ENCODE peak calls at places on chromosomes 16 and 17, in six cellular contexts. W, U, S, G, N and C are unnamed samples.

GRCh38 chr17:29615048-29615385 is 7.7 kb downstream of the CORO6 start:
- DNase-seq in W (peak), U (no peak), S (no peak), G (peak), N (no peak), C (no peak)

GRCh38 chr17:35314415-35315216 is 58.8 kb downstream of the SLFN11 start:
- DNase-seq in W (no peak), U (no peak), S (no peak), G (peak), N (no peak), C (peak)

GRCh38 chr17:57377094-57377493 is 120.8 kb downstream of the MSI2 start:
- DNase-seq in W (no peak), U (no peak), S (no peak), G (no peak), N (no peak), C (no peak)

GRCh38 chr17:57480438-57481196 is 224.3 kb downstream of the MSI2 start:
- DNase-seq in W (no peak), U (peak), S (no peak), G (no peak), N (no peak), C (no peak)

GRCh38 chr16:69319381-69319780 is 8.2 kb downstream of the VPS4A start:
- DNase-seq in W (no peak), U (no peak), S (no peak), G (no peak), N (no peak), C (no peak)

GRCh38 chr16:89569506-89570341 is 5.8 kb upstream of the CPNE7 start:
- DNase-seq in W (no peak), U (no peak), S (no peak), G (no peak), N (no peak), C (no peak)

GRCh38 chr16:5033256-5034166 is at the start of gene NAGPA:
- DNase-seq in W (peak), U (peak), S (peak), G (peak), N (peak), C (peak)

GRCh38 chr16:26735521-26735920 is 331.2 kb upstream of the C16orf82 start:
- DNase-seq in W (no peak), U (no peak), S (no peak), G (no peak), N (no peak), C (no peak)

GRCh38 chr16:49510676-49511305 is 137.2 kb downstream of the C16orf78 start:
- DNase-seq in W (no peak), U (no peak), S (no peak), G (no peak), N (no peak), C (no peak)

GRCh38 chr17:1244606-1245012 is 25.6 kb upstream of the BHLHA9 start:
- DNase-seq in W (no peak), U (no peak), S (no peak), G (no peak), N (no peak), C (no peak)

GRCh38 chr16:53099318-53100130 is 44.7 kb downstream of the CHD9 start:
- DNase-seq in W (peak), U (peak), S (peak), G (peak), N (peak), C (peak)

GRCh38 chr16:86846136-86846535 is 267.8 kb downstream of the FOXL1 start:
- DNase-seq in W (no peak), U (no peak), S (no peak), G (no peak), N (no peak), C (no peak)

GRCh38 chr17:55527520-55528118 is 16.4 kb upstream of the SMIM36 start:
- DNase-seq in W (no peak), U (peak), S (no peak), G (peak), N (no peak), C (no peak)

GRCh38 chr16:81198635-81199034 is 39.9 kb upstream of the BCO1 start:
- DNase-seq in W (no peak), U (peak), S (no peak), G (no peak), N (peak), C (no peak)

GRCh38 chr16:75265911-75266701 is 14.7 kb upstream of the BCAR1 start:
- DNase-seq in W (no peak), U (peak), S (no peak), G (peak), N (peak), C (peak)

GRCh38 chr16:57970319-57970718 is 609 bp downstream of the CNGB1 start:
- DNase-seq in W (no peak), U (no peak), S (no peak), G (no peak), N (no peak), C (no peak)

GRCh38 chr16:79419148-79419547 is 181.4 kb downstream of the MAF start:
- DNase-seq in W (no peak), U (no peak), S (no peak), G (no peak), N (no peak), C (no peak)

GRCh38 chr16:78177927-78178326 is 78.5 kb downstream of the WWOX start:
- DNase-seq in W (no peak), U (no peak), S (no peak), G (no peak), N (no peak), C (no peak)

GRCh38 chr16:13070268-13070667 is 168.9 kb downstream of the SHISA9 start:
- DNase-seq in W (no peak), U (no peak), S (no peak), G (no peak), N (no peak), C (no peak)

GRCh38 chr17:17125136-17126084 is 80.7 kb downstream of the PLD6 start:
- DNase-seq in W (peak), U (no peak), S (no peak), G (no peak), N (no peak), C (no peak)

GRCh38 chr16:4945560-4946502 is 8.9 kb upstream of the PPL start:
- DNase-seq in W (no peak), U (peak), S (peak), G (no peak), N (no peak), C (no peak)

GRCh38 chr17:78572277-78573205 is 4.7 kb downstream of the DNAH17 start:
- DNase-seq in W (no peak), U (no peak), S (no peak), G (no peak), N (no peak), C (no peak)

GRCh38 chr17:15106540-15106939 is 158.6 kb downstream of the PMP22 start:
- DNase-seq in W (no peak), U (peak), S (no peak), G (no peak), N (no peak), C (no peak)

GRCh38 chr17:44086364-44087311 is 16.1 kb downstream of the G6PC3 start:
- DNase-seq in W (peak), U (peak), S (no peak), G (no peak), N (peak), C (no peak)

GRCh38 chr17:73189417-73190099 is 3.3 kb upstream of the COG1 start:
- DNase-seq in W (no peak), U (peak), S (no peak), G (peak), N (no peak), C (no peak)

GRCh38 chr17:59372138-59372751 is 40.8 kb downstream of the YPEL2 start:
- DNase-seq in W (no peak), U (no peak), S (peak), G (peak), N (no peak), C (peak)

GRCh38 chr16:50616883-50617629 is 64.1 kb downstream of the SNX20 start:
- DNase-seq in W (no peak), U (no peak), S (no peak), G (no peak), N (no peak), C (no peak)

GRCh38 chr17:28743243-28744103 is at the start of gene TRAF4:
- DNase-seq in W (peak), U (peak), S (peak), G (peak), N (no peak), C (peak)

GRCh38 chr16:69217433-69217832 is 30.5 kb downstream of the SNTB2 start:
- DNase-seq in W (no peak), U (peak), S (no peak), G (no peak), N (no peak), C (no peak)

GRCh38 chr17:33944826-33945225 is 310.3 kb upstream of the CCL2 start:
- DNase-seq in W (no peak), U (no peak), S (no peak), G (no peak), N (no peak), C (no peak)

GRCh38 chr17:76270127-76270592 is 5.0 kb downstream of the UBALD2 start:
- DNase-seq in W (no peak), U (no peak), S (no peak), G (peak), N (no peak), C (peak)

GRCh38 chr17:16935241-16935663 is 36.7 kb downstream of the TNFRSF13B start:
- DNase-seq in W (no peak), U (no peak), S (no peak), G (peak), N (no peak), C (no peak)

GRCh38 chr16:85385463-85386331 is 227.4 kb upstream of the GSE1 start:
- DNase-seq in W (no peak), U (no peak), S (no peak), G (no peak), N (no peak), C (no peak)

GRCh38 chr16:58219432-58219831 is 21.5 kb upstream of the CSNK2A2 start:
- DNase-seq in W (no peak), U (no peak), S (no peak), G (no peak), N (no peak), C (no peak)